ENCODE peak calls at places on chromosome 22, in four cellular contexts. B is MM.1S, I is colonic mucosa, T is tibial artery. S is an unnamed sample.

GRCh38 chr22:26977741-26978140 is 320.4 kb downstream of the MIAT start:
- DNase-seq in B (peak; percentile 20), I (no peak), T (no peak), S (no peak)

GRCh38 chr22:43955883-43956286 is 643 bp downstream of the SAMM50 start:
- DNase-seq in B (peak; percentile 18), I (no peak), T (no peak), S (no peak)

GRCh38 chr22:32555546-32555945 is 80.9 kb downstream of the FBXO7 start:
- DNase-seq in B (no peak), I (no peak), T (no peak), S (no peak)

GRCh38 chr22:23580586-23581251 is 629 bp upstream of the IGLL1 start:
- DNase-seq in B (no peak), I (no peak), T (no peak), S (no peak)

GRCh38 chr22:47154621-47155081 is 392.2 kb downstream of the TBC1D22A start:
- DNase-seq in B (no peak), I (no peak), T (no peak), S (no peak)

GRCh38 chr22:42368379-42369249 is 63.6 kb downstream of the NFAM1 start:
- DNase-seq in B (no peak), I (peak; percentile 44), T (peak; percentile 70), S (peak; percentile 24)

GRCh38 chr22:31870890-31871289 is 73.4 kb upstream of the YWHAH start:
- DNase-seq in B (no peak), I (no peak), T (no peak), S (no peak)

GRCh38 chr22:19109198-19110063 is 12.8 kb downstream of the DGCR2 start:
- DNase-seq in B (peak; percentile 77), I (no peak), T (peak; percentile 66), S (no peak)

GRCh38 chr22:27107824-27108223 is 450.4 kb downstream of the MIAT start:
- DNase-seq in B (no peak), I (peak; percentile 55), T (peak; percentile 88), S (peak; percentile 55)

GRCh38 chr22:25572708-25573161 is 8.3 kb downstream of the GRK3 start:
- DNase-seq in B (no peak), I (no peak), T (no peak), S (no peak)

GRCh38 chr22:19607198-19608113 is 83.2 kb upstream of the CLDN5 start:
- DNase-seq in B (peak; percentile 27), I (no peak), T (no peak), S (peak; percentile 37)

DNA sequence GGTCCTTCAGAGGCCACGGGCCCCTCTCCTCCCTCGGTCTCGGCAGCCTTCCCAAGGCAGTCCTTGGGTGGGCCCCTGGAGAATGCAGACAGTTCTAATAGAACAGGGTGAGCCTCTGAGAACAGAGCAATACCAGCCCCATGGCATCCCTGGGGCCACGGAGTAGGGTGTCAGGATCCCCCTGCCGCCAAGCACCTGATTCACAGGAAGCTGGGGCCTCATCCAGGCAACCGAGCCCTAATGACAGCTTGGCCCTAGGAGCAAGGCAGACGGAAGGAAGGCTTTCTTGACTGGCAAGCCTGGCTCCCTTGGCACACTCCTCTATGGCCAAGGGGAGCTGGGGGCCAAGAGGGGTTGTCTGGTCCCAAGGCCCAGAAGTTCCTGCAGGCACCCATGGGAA is 15.2 kb downstream of the TXN2 start:
- DNase-seq in B (no peak), I (no peak), T (no peak), S (no peak)
- H3K4me1 ChIP-seq in B (peaks cover 34% of the 10 kb centered on the region), I (peaks cover 16% of the 10 kb centered on the region), T (peaks cover 95% of the 10 kb centered on the region), S (peaks cover 19% of the 10 kb centered on the region)

DNA sequence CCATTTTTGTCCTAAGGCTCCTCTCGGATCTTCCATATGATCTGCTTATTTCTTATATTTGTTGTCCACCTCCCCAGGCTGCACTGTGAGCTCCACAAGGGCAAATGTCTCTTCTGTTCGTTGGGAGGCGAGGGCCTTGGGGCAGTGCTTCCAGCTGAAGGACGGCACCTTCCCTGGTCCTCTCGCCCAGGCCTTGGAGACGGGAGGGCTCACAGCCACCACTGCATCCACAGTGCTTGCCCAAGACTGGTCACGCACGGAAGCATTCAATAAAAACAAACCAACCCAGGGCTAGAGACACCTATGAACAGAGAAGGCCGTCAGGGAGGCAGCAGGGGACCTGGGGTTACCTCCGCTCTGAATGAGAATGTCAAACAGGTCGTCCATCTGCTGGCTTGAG is 46.2 kb downstream of the SGSM3 start:
- DNase-seq in B (no peak), I (no peak), T (no peak), S (no peak)
- H3K4me1 ChIP-seq in B (no peaks in the 10 kb centered on the region), I (no peaks in the 10 kb centered on the region), T (no peaks in the 10 kb centered on the region), S (no peaks in the 10 kb centered on the region)

GRCh38 chr22:17118342-17118741 is 2.8 kb downstream of the TMEM121B start:
- DNase-seq in B (no peak), I (no peak), T (no peak), S (no peak)
- H3K4me1 ChIP-seq in B (peaks cover 16% of the 10 kb centered on the region), I (no peaks in the 10 kb centered on the region), T (peaks cover 18% of the 10 kb centered on the region), S (peaks cover 15% of the 10 kb centered on the region)

GRCh38 chr22:37659897-37660708 is 1.6 kb downstream of the PDXP start:
- DNase-seq in B (no peak), I (peak; percentile 69), T (no peak), S (peak; percentile 57)

GRCh38 chr22:37658133-37659065 is at the start of gene PDXP:
- DNase-seq in B (peak; percentile 100), I (peak; percentile 100), T (peak; percentile 100), S (peak; percentile 99)

GRCh38 chr22:37660709-37661045 is 2.2 kb downstream of the PDXP start:
- DNase-seq in B (no peak), I (no peak), T (no peak), S (no peak)

GRCh38 chr22:37657590-37658132 is 862 bp upstream of the PDXP start:
- DNase-seq in B (no peak), I (no peak), T (no peak), S (peak; percentile 32)

DNA sequence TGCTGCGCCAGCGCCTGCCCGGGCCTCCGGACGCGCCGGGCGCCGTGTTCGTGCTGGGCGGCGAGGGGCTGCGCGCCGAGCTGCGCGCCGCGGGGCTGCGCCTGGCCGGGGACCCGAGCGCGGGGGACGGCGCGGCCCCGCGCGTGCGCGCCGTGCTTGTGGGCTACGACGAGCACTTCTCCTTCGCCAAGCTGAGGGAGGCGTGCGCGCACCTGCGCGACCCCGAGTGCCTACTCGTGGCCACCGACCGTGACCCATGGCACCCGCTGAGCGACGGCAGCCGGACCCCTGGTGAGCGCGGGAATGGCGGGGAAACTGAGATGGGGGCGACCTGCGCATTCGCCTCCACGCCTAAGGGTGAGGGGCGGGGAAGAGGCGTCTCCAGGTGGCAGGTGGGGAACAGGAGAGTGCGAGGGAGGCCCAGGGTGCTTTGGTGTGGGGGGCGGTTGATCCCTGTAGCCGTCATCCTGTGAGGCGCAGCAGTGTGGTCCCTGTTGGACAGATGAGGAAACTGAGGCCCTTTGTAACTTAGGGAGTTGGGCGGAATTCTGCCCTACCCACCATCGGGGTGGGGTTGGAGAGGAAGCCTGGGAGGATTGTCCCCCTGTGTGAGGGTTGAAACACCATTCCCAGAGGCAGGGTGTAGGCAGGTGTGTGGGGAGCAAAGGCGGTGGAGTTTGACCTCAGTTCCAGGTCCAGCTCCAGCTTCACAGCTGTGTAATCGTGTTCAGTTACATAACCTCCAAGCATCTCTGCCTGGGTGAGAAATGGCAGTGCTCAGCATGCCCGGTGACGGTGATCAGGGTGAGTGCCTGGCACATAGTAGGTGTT is 758 bp downstream of the PDXP start:
- DNase-seq in B (peak; percentile 33), I (peak; percentile 85), T (no peak), S (peak; percentile 77)
- H3K4me1 ChIP-seq in B (peaks cover 15% of the 10 kb centered on the region), I (peaks cover 16% of the 10 kb centered on the region), T (peaks cover 35% of the 10 kb centered on the region), S (peaks cover 51% of the 10 kb centered on the region)

GRCh38 chr22:29029202-29030000 is 32.2 kb downstream of the C22orf31 start:
- DNase-seq in B (no peak), I (no peak), T (no peak), S (no peak)
- H3K4me1 ChIP-seq in B (no peaks in the 10 kb centered on the region), I (peaks cover 5% of the 10 kb centered on the region), T (peaks cover 35% of the 10 kb centered on the region), S (peaks cover 25% of the 10 kb centered on the region)

GRCh38 chr22:20782601-20783299 is 8.8 kb downstream of the SERPIND1 start:
- DNase-seq in B (no peak), I (no peak), T (no peak), S (no peak)
- H3K4me1 ChIP-seq in B (no peaks in the 10 kb centered on the region), I (no peaks in the 10 kb centered on the region), T (no peaks in the 10 kb centered on the region), S (peaks cover 6% of the 10 kb centered on the region)

S was measured in mucosa of descending colon.